ENCODE peak calls at places on chromosome 16, in five cellular contexts. F, E, I, H and Y are unnamed samples.

GRCh38 chr16:87604572-87605135 is 2.3 kb downstream of the JPH3 start:
- DNase-seq in F (no peak), I (no peak), H (no peak), E (no peak), Y (no peak)

GRCh38 chr16:2056077-2056476 is 8.3 kb downstream of the TSC2 start:
- DNase-seq in F (no peak), E (no peak), I (no peak), H (no peak), Y (no peak)

GRCh38 chr16:12398029-12398735 is 405.5 kb downstream of the CPPED1 start:
- DNase-seq in F (no peak), E (no peak), H (no peak), I (no peak), Y (no peak)

GRCh38 chr16:89123001-89123830 is 29.6 kb downstream of the ACSF3 start:
- DNase-seq in E (no peak), H (no peak), F (no peak), I (no peak), Y (no peak)

GRCh38 chr16:49472598-49472997 is 99.0 kb downstream of the C16orf78 start:
- DNase-seq in I (peak), F (no peak), H (no peak), E (no peak), Y (no peak)

GRCh38 chr16:50680907-50681885 is at the start of gene SNX20:
- DNase-seq in E (no peak), I (no peak), H (no peak), F (no peak), Y (no peak)

GRCh38 chr16:7363397-7364053 is 30.9 kb downstream of the RBFOX1 start:
- DNase-seq in E (no peak), I (no peak), F (no peak), H (no peak), Y (no peak)

GRCh38 chr16:71937868-71938510 is 42.7 kb downstream of the IST1 start:
- DNase-seq in H (no peak), I (no peak), F (no peak), E (no peak), Y (no peak)

GRCh38 chr16:84617068-84617630 is 729 bp downstream of the COTL1 start:
- DNase-seq in E (no peak), H (no peak), F (no peak), I (no peak), Y (no peak)

GRCh38 chr16:8760021-8760420 is 37.4 kb downstream of the TMEM186 start:
- DNase-seq in I (no peak), H (no peak), F (no peak), E (no peak), Y (no peak)

GRCh38 chr16:28057949-28058348 is 5.6 kb downstream of the GSG1L start:
- DNase-seq in E (no peak), I (no peak), F (no peak), H (no peak), Y (no peak)

GRCh38 chr16:694187-694862 is 4.1 kb upstream of the WDR24 start:
- DNase-seq in F (no peak), H (no peak), I (peak), E (no peak), Y (no peak)
- TF ChIP-seq CTCF in F (no peak), H (no peak), I (no peak), E (no peak), Y (no peak)

GRCh38 chr16:56202036-56202435 is 10.7 kb downstream of the GNAO1 start:
- DNase-seq in F (no peak), I (no peak), H (no peak), E (no peak), Y (no peak)

GRCh38 chr16:56204836-56205235 is 13.5 kb downstream of the GNAO1 start:
- DNase-seq in E (no peak), I (no peak), F (no peak), H (no peak), Y (no peak)

GRCh38 chr16:56201030-56201429 is 9.7 kb downstream of the GNAO1 start:
- DNase-seq in F (no peak), E (no peak), H (no peak), I (no peak), Y (no peak)

GRCh38 chr16:56199164-56199563 is 7.9 kb downstream of the GNAO1 start:
- DNase-seq in E (no peak), I (no peak), H (no peak), F (no peak), Y (no peak)

DNA sequence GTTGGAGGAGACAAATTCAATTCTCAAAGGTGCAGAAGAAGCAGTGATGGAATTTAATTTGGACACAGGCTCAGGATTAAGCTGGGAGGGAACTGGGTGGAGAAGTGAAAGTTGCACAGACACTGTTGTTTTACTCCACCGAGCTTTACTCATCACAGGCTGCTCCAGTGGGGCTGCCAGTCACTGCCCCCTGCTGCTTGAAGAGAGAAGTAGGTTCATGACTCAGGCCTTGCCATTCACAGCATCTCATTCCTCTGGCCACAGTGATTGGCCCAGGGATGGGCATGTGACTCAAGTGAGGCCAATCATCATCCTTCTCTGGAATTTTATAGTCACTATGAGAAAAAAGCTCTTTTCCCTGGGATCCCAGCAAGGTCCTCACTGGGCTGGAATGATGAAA is 11.8 kb downstream of the GNAO1 start:
- DNase-seq in E (no peak), I (peak), F (no peak), H (no peak), Y (no peak)
- TF ChIP-seq CTCF in E (peak), I (peak), F (peak), H (no peak), Y (no peak)

GRCh38 chr16:63789603-63790002 is 1332.3 kb downstream of the CDH11 start:
- DNase-seq in F (no peak), H (no peak), I (peak), E (no peak), Y (no peak)
- TF ChIP-seq CTCF in F (peak), H (no peak), I (peak), E (no peak), Y (no peak)

GRCh38 chr16:4352843-4353242 is 1.7 kb upstream of the PAM16 start:
- DNase-seq in F (no peak), H (no peak), E (no peak), I (no peak), Y (no peak)

GRCh38 chr16:4349332-4349731 is 1.8 kb downstream of the PAM16 start:
- DNase-seq in I (no peak), E (no peak), F (no peak), H (no peak), Y (no peak)

GRCh38 chr16:4350365-4350786 is 745 bp downstream of the PAM16 start:
- DNase-seq in F (no peak), E (no peak), I (no peak), H (no peak), Y (no peak)

GRCh38 chr16:4351880-4352279 is 759 bp upstream of the PAM16 start:
- DNase-seq in E (no peak), H (no peak), F (no peak), I (no peak), Y (no peak)

DNA sequence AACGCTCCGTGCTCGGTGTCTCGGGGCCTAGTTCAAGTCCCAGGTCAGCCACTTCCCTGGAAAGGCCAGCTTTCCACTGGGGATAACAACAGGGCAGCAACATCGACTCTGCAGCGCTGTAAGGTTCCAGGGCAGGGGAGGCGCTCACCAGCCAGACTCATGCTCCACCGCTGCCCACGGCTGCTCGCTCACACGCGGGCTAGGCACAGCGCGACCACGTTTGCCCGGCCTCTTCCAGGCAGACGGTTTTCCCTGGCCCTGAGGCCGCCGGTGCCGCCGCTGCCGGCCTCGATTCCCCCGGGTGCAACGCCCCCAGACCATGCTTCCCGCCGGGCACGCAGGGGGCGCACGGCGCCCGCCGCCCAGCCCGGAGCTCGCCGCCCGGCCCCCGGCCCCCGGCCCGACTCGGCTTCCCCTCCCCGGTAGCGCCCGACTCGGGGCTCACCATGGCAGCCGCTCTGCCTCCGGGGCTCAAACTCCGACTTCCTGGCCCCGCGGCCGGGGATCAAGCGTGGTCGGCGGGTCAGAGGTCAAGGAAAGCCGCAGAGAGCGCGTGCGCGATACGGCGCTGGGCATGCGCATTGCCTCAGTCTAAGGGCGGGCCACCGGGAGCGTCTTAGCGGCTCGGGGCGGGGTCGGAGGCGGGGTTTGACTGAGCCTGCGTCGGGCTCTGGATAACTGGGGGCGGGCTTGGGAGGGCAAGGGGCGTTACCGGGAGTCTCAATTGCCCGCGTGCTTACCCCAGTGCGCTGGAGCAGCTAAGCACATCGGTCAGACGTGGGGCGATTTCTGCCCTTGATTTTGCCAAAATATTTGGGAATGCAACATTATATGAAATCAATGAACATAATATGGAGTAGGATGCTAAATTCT is at the start of gene PAM16:
- DNase-seq in F (peak), H (peak), I (peak), E (peak), Y (peak)
- TF ChIP-seq CTCF in F (peak), H (no peak), I (no peak), E (peak), Y (no peak)

DNA sequence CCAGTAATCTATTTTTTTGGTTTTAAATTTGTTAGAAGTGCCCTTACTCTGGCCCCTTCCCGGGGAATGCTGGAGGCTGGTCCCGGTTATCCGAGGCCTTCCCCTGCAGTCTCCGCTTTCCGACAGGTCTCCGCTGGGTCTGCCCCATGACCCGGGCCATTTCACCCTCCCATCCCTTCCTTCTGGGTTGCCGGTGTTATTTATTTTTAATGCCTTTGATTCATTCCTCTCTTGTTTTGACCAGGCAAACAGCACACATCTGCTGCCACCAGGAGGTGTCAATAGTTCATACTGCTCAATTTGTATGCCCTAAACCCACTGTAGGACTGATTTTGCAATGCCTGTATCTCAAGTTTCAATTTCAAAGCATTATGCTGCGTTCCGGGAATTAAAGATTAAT is 113.2 kb upstream of the IRX5 start:
- DNase-seq in F (no peak), H (no peak), E (no peak), I (peak), Y (no peak)
- TF ChIP-seq CTCF in F (peak), H (no peak), E (no peak), I (peak), Y (no peak)

GRCh38 chr16:48435319-48435682 is 50.1 kb upstream of the SIAH1 start:
- DNase-seq in H (no peak), I (no peak), F (no peak), E (no peak), Y (no peak)
- TF ChIP-seq CTCF in H (no peak), I (no peak), F (no peak), E (peak), Y (no peak)